ENCODE peak calls at places on chromosomes 4 and X, in nine cellular contexts. T, P, G, H, M, Q, N, U and Z are unnamed samples. For H3K4me1, the result is how much of the 10 kb centered on the place peaks cover.

GRCh38 chr4:15451181-15451865 is 18.4 kb upstream of the CC2D2A start:
- DNase-seq in T (peak), P (no peak), U (no peak), N (no peak), M (no peak), G (no peak), H (no peak), Q (no peak), Z (no peak)

GRCh38 chr4:45662996-45663395 is 460.9 kb downstream of the GABRG1 start:
- DNase-seq in P (no peak), Q (no peak), M (no peak), H (no peak), G (peak), N (no peak), T (peak), U (peak), Z (no peak)

GRCh38 chrX:124931241-124931640 is 388.4 kb upstream of the TEX13C start:
- DNase-seq in U (no peak), G (no peak), H (no peak), N (no peak), P (no peak), T (no peak), M (no peak), Q (no peak), Z (no peak)

GRCh38 chr4:138050601-138051000 is 191.5 kb downstream of the SLC7A11 start:
- DNase-seq in M (no peak), U (no peak), Q (no peak), N (no peak), G (no peak), H (no peak), P (no peak), T (no peak), Z (no peak)

GRCh38 chr4:81038636-81039350 is 8.3 kb downstream of the BMP3 start:
- DNase-seq in N (no peak), T (no peak), P (no peak), U (no peak), M (no peak), Q (no peak), H (no peak), G (no peak), Z (no peak)

GRCh38 chr4:37639551-37640293 is 46.5 kb downstream of the RELL1 start:
- DNase-seq in M (no peak), G (no peak), N (no peak), P (no peak), U (no peak), Q (no peak), H (no peak), T (no peak), Z (no peak)

GRCh38 chrX:94662665-94663064 is 988.7 kb downstream of the FAM133A start:
- DNase-seq in Q (no peak), H (no peak), M (no peak), P (no peak), G (peak), N (no peak), U (no peak), T (no peak), Z (no peak)

GRCh38 chr4:180538384-180539052 is 1704.7 kb upstream of the TENM3 start:
- DNase-seq in U (no peak), N (no peak), P (no peak), H (no peak), G (no peak), T (no peak), M (no peak), Q (no peak), Z (no peak)

GRCh38 chr4:25448379-25449109 is 71.5 kb downstream of the ANAPC4 start:
- DNase-seq in T (peak), P (peak), N (no peak), H (no peak), M (no peak), Q (peak), G (no peak), U (no peak), Z (no peak)

GRCh38 chr4:48379587-48380140 is 38.3 kb downstream of the SLAIN2 start:
- DNase-seq in M (no peak), T (no peak), U (no peak), H (no peak), Q (no peak), N (no peak), G (no peak), P (no peak), Z (no peak)

GRCh38 chrX:18537524-18537923 is 112.1 kb downstream of the CDKL5 start:
- DNase-seq in N (no peak), P (no peak), Q (no peak), T (no peak), H (no peak), G (no peak), M (no peak), U (no peak), Z (no peak)

GRCh38 chr4:169225058-169225751 is 45.6 kb downstream of the SH3RF1 start:
- DNase-seq in H (no peak), N (no peak), T (peak), M (no peak), Q (no peak), G (no peak), P (peak), U (no peak), Z (no peak)

GRCh38 chrX:20352935-20353336 is 86.2 kb upstream of the RPS6KA3 start:
- DNase-seq in N (no peak), Q (no peak), U (no peak), P (no peak), M (no peak), T (no peak), G (no peak), H (no peak), Z (no peak)

GRCh38 chr4:94446386-94446785 is 5.4 kb upstream of the PDLIM5 start:
- DNase-seq in N (no peak), T (peak), P (no peak), Q (no peak), H (no peak), U (no peak), G (no peak), M (no peak), Z (no peak)

DNA sequence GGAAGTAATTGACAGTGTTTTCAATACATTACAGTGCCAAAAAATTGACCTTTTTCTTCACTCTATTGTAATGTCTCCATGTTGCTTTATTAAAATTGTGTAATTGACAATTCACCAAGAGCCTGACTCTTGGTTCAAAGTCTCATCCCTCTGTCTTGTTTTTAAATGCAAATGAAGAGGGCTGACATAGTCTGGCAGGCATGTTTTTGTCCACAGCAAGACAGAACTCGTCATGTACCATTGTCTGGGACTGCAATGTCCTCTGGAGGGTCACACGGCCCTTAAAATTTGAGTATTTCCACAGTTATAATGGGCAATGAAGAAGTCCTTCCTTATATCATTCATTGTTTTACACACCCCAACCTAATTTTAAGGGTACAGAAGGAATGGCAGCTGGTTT is 38.0 kb upstream of the FBXW7 start:
- DNase-seq in H (no peak), T (no peak), G (no peak), N (no peak), P (no peak), M (no peak), Q (no peak), U (no peak), Z (no peak)
- H3K4me1 ChIP-seq in H (under half), T (under half), G (under half), N (under half), P (under half), M (under half), Q (under half), U (under half), Z (under half)

DNA sequence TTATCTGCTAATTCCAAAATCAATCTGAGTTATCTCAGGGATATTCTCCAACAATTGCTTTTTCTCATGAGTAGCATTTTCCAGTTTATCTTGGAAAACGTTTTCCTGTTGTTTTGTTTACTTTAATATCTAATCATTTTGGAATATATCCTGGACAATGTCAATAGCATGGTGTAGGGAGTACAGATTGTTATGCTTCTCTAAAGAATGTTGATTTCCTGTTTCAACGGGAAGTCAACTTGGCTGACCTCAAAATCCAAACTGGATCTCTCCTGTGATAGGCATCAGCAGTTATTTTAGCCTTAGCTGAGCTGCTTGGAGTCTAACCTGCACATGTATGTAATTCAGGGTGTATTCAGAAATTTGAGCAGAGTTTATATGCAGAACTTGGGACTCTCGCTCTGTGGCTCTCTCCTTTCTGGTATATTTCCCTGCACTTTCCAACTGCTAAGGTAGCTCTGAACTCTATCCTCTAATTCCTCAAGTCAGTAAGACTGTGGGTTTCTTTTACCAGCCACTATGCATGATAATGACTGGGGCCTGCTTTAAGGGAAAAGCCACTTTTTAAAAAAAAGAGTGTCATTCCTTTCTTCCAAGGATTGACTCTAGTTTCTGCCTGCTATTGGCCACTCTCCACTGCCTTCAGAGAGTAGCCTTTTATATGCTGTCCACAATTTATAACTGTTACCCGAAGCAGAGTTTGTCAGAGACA is 7.7 kb downstream of the PRSS48 start:
- DNase-seq in P (no peak), T (no peak), G (no peak), N (no peak), U (no peak), M (no peak), Q (no peak), H (no peak), Z (no peak)
- H3K27ac ChIP-seq in P (no peak), T (no peak), G (no peak), N (no peak), U (no peak), M (no peak), Q (no peak), H (no peak), Z (no peak)

GRCh38 chr4:110636677-110637407 is 14.0 kb upstream of the PITX2 start:
- DNase-seq in H (no peak), T (peak), P (no peak), U (no peak), M (no peak), G (peak), N (no peak), Q (no peak), Z (no peak)

GRCh38 chr4:110639207-110640092 is 16.6 kb upstream of the PITX2 start:
- DNase-seq in T (no peak), G (no peak), P (no peak), Q (no peak), U (no peak), M (no peak), H (no peak), N (no peak), Z (no peak)

GRCh38 chr4:110636231-110636676 is 13.4 kb upstream of the PITX2 start:
- DNase-seq in H (no peak), T (no peak), N (no peak), U (no peak), M (no peak), Q (no peak), G (no peak), P (no peak), Z (no peak)

GRCh38 chr4:110638347-110638746 is 15.5 kb upstream of the PITX2 start:
- DNase-seq in P (no peak), M (no peak), Q (no peak), H (no peak), U (no peak), N (no peak), T (no peak), G (no peak), Z (no peak)

DNA sequence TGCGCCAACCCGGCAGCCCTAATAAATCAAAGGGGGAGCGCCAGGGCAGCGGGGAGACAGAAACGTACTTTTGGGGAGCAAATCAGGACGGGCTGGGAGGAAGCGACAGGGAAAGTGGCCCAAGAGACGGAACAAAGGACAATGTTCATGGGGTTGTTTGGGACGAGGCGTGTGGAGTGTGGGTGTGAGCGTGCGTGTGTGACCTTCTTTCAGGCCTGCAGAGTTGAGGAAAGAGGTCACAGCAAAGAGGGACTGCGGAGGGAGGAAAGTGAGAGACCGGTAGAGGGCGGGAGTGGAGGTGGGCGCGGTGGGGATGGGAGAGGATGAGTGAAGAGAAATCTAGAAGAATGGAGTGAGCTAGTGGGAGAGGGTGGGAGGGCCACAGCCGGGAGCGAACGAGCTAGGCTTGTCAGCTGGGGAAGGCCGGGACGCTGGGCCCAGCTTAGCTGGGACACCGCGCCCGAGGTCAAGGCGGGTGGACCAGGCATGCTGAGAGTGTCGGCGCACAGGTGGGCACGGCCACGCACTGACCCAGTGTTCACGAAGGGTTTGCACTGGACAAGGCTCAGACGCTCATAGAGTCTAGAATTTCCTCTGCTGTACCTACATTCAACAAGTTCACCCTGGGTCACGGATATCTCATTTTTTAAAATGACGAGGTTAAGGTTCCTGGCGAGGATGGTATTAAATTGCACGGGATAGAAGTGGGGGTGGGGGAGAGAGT is 14.7 kb upstream of the PITX2 start:
- DNase-seq in Q (no peak), T (no peak), N (no peak), H (no peak), P (no peak), U (no peak), G (no peak), M (no peak), Z (no peak)
- H3K4me3 ChIP-seq in Q (peak), T (no peak), N (no peak), H (no peak), P (no peak), U (peak), G (peak), M (no peak), Z (no peak)

GRCh38 chr4:185809517-185810071 is 2.4 kb downstream of the SORBS2 start:
- DNase-seq in G (no peak), Q (no peak), T (no peak), U (no peak), P (no peak), H (peak), M (no peak), N (no peak), Z (no peak)
- H3K4me1 ChIP-seq in G (under half), Q (under half), T (under half), U (under half), P (under half), H (under half), M (under half), N (under half), Z (under half)

DNA sequence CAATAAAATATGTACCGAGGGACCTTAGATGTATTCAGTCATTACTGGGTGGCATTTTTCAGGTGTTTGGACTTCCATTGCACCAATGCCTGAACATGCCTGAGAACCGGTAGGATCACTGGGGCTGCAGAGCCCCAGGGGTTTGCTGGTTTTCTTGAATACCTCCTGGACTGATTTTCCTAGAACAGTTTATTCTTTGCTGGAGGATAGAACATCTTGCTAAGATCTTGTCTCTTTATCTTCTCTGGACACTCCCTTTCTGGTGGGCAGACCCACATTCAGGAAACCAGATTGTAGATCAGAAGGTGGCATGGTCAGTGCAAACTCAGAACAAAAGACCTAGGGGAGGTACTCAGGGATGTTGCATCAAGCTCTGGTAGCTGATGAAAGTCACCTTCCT is 84.7 kb downstream of the CLDN34 start:
- DNase-seq in H (no peak), G (no peak), N (no peak), U (no peak), T (no peak), P (peak), Q (no peak), M (no peak), Z (no peak)
- H3K27ac ChIP-seq in H (no peak), G (peak), N (no peak), U (peak), T (no peak), P (peak), Q (no peak), M (no peak), Z (no peak)

GRCh38 chr4:6660430-6660829 is 19.9 kb downstream of the MRFAP1 start:
- DNase-seq in P (no peak), Q (no peak), U (no peak), N (no peak), T (no peak), M (no peak), H (no peak), G (no peak), Z (no peak)

GRCh38 chr4:6662591-6662990 is 22.1 kb downstream of the MRFAP1 start:
- DNase-seq in T (peak), U (no peak), H (no peak), Q (no peak), N (no peak), P (no peak), M (no peak), G (no peak), Z (no peak)

GRCh38 chr4:6665320-6665654 is 24.8 kb downstream of the MRFAP1 start:
- DNase-seq in G (no peak), N (no peak), Q (peak), M (no peak), U (no peak), P (no peak), H (no peak), T (no peak), Z (no peak)

GRCh38 chr4:6659897-6660296 is 19.4 kb downstream of the MRFAP1 start:
- DNase-seq in G (no peak), Q (no peak), M (no peak), N (no peak), P (no peak), U (no peak), H (no peak), T (no peak), Z (no peak)

GRCh38 chr4:6663596-6664393 is 23.3 kb downstream of the MRFAP1 start:
- DNase-seq in U (no peak), Q (peak), M (no peak), N (no peak), H (no peak), T (no peak), P (no peak), G (no peak), Z (no peak)
- H3K4me3 ChIP-seq in U (peak), Q (peak), M (no peak), N (peak), H (no peak), T (no peak), P (no peak), G (no peak), Z (peak)

DNA sequence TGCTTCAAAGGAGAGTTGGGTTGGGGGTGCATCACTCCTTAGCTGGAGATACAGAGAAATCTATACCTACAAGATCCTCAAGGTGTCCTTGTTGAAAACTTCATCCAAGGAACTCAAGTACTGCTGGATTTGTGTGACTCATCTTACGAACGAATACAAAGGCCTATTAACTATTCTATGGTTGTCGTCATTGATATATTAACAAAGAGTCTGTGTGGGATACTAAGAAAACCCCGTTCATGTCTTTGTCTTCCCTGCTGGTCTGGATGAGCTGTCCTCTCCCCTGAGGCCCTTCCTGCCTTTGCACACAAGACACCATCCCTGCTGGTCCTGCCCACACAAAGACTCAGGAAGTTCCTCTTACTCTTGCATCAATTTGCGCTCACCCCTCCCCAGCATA is 54.9 kb upstream of the IRF2 start:
- DNase-seq in Q (no peak), M (no peak), T (peak), G (no peak), H (no peak), N (no peak), P (peak), U (no peak), Z (no peak)
- H3K4me1 ChIP-seq in Q (under half), M (under half), T (under half), G (under half), H (under half), N (under half), P (under half), U (under half), Z (under half)

GRCh38 chr4:61246003-61246402 is 45.9 kb downstream of the ADGRL3 start:
- DNase-seq in H (no peak), M (no peak), U (no peak), G (no peak), T (no peak), Q (no peak), P (no peak), N (no peak), Z (no peak)
- H3K27ac ChIP-seq in H (no peak), M (no peak), U (no peak), G (no peak), T (no peak), Q (peak), P (no peak), N (no peak), Z (no peak)